ENCODE peak calls at places on chromosomes 1 and 21, in eight cellular contexts. N, C, H, J, M, F, S and K are unnamed samples.

GRCh38 chr21:16320110-16320509 is 590.3 kb downstream of the USP25 start:
- DNase-seq in N (no peak), C (no peak), H (no peak), J (no peak), M (no peak), F (no peak), S (no peak), K (no peak)

GRCh38 chr1:18907914-18908845 is 5.8 kb upstream of the ALDH4A1 start:
- DNase-seq in N (no peak), C (no peak), H (no peak), J (no peak), M (no peak), F (no peak), S (no peak), K (no peak)

GRCh38 chr1:35745124-35745730 is 24.6 kb downstream of the CLSPN start:
- DNase-seq in N (no peak), C (no peak), H (no peak), J (no peak), M (no peak), F (no peak), S (no peak), K (no peak)

GRCh38 chr1:26094677-26095383 is 16.8 kb upstream of the PDIK1L start:
- DNase-seq in N (no peak), C (no peak), H (no peak), J (no peak), M (peak), F (peak), S (peak), K (no peak)

GRCh38 chr1:69258842-69259241 is 308.9 kb upstream of the LRRC7 start:
- DNase-seq in N (no peak), C (no peak), H (no peak), J (no peak), M (no peak), F (no peak), S (no peak), K (no peak)

GRCh38 chr1:239952348-239953307 is 139.1 kb upstream of the FMN2 start:
- DNase-seq in N (no peak), C (no peak), H (no peak), J (no peak), M (no peak), F (no peak), S (peak), K (no peak)

GRCh38 chr1:212610575-212610967 is 2.0 kb downstream of the ATF3 start:
- DNase-seq in N (no peak), C (no peak), H (no peak), J (no peak), M (no peak), F (no peak), S (no peak), K (no peak)

GRCh38 chr1:89532228-89532627 is 7.6 kb downstream of the LRRC8B start:
- DNase-seq in N (no peak), C (no peak), H (no peak), J (no peak), M (no peak), F (no peak), S (no peak), K (no peak)

GRCh38 chr1:170424346-170424745 is 107.6 kb upstream of the GORAB start:
- DNase-seq in N (no peak), C (no peak), H (no peak), J (no peak), M (no peak), F (no peak), S (no peak), K (no peak)

GRCh38 chr21:43667191-43667904 is 8.0 kb downstream of the RRP1B start:
- DNase-seq in N (no peak), C (no peak), H (peak), J (no peak), M (no peak), F (peak), S (no peak), K (no peak)

GRCh38 chr21:35326677-35327076 is 277.6 kb upstream of the RUNX1 start:
- DNase-seq in N (no peak), C (peak), H (no peak), J (no peak), M (no peak), F (peak), S (no peak), K (no peak)

GRCh38 chr1:112718691-112719418 is 3.7 kb upstream of the PPM1J start:
- DNase-seq in N (no peak), C (no peak), H (peak), J (peak), M (peak), F (peak), S (peak), K (no peak)

GRCh38 chr1:235689356-235689755 is 39.8 kb upstream of the GNG4 start:
- DNase-seq in N (no peak), C (no peak), H (no peak), J (no peak), M (no peak), F (no peak), S (no peak), K (no peak)

DNA sequence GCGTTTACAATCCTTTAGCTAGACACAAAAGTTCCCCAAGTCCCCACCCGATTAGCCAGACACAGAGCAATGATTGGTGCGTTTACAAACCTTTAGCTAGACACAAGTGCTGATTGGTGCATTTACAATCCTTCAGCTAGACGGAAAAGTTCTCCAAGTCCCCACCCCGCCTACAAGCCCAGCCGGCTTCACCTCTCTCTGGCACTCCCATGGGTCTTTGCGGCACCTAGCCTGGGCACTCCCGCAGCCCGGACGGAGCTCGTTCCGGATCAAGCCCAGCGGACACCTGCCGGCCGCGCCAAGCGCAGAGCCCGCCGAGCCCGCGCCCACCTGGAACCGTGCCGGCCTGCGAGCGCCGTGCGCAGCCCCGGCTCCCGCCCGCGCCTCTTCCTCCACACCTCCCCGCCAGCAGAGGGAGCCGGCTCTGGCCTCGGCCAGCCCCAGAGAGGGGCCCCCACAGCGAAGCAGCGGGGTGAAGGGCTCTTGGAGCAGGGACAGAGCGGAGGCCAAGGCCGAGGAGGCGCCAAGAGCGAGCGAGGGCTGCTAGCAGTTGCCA is 50.0 kb upstream of the KRTAP19-8 start:
- DNase-seq in N (no peak), C (no peak), H (no peak), J (no peak), M (no peak), F (no peak), S (no peak), K (no peak)
- TF ChIP-seq CTCF in N (no peak), C (no peak), H (no peak), J (no peak), M (no peak), F (no peak), S (no peak), K (no peak)

GRCh38 chr1:204265665-204266064 is 51.9 kb upstream of the GOLT1A start:
- DNase-seq in N (no peak), C (no peak), H (no peak), J (no peak), M (no peak), F (no peak), S (no peak), K (no peak)

GRCh38 chr1:204266504-204267034 is 52.8 kb upstream of the GOLT1A start:
- DNase-seq in N (no peak), C (no peak), H (no peak), J (no peak), M (no peak), F (peak), S (peak), K (no peak)

GRCh38 chr1:204262506-204263239 is 48.9 kb upstream of the GOLT1A start:
- DNase-seq in N (no peak), C (no peak), H (no peak), J (no peak), M (no peak), F (no peak), S (no peak), K (no peak)

GRCh38 chr1:204263240-204263848 is 49.6 kb upstream of the GOLT1A start:
- DNase-seq in N (no peak), C (no peak), H (no peak), J (no peak), M (no peak), F (no peak), S (no peak), K (no peak)

DNA sequence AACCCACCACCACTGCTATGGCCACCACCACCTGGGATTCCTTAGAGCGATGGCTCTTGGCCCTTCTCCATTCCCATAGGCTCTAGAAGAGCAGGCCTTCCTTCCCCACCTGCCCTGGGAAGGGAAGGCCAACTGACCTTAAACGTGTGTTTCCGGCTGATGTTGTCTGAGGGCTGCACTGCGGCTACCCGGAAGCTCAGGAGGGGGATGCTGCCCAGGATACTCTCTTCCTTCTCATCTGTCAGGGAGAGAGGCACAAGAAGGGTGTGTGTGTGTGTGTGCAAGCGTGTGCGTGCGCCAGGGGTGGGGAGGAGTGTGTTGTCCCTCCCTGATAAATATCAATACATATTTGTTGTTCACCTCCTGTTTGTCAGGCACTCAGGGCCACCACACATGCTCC is 51.0 kb upstream of the GOLT1A start:
- DNase-seq in N (no peak), C (no peak), H (no peak), J (no peak), M (no peak), F (no peak), S (no peak), K (no peak)
- H3K4me3 ChIP-seq in N (no peak), C (no peak), H (no peak), J (no peak), M (no peak), F (no peak), S (no peak), K (no peak)

DNA sequence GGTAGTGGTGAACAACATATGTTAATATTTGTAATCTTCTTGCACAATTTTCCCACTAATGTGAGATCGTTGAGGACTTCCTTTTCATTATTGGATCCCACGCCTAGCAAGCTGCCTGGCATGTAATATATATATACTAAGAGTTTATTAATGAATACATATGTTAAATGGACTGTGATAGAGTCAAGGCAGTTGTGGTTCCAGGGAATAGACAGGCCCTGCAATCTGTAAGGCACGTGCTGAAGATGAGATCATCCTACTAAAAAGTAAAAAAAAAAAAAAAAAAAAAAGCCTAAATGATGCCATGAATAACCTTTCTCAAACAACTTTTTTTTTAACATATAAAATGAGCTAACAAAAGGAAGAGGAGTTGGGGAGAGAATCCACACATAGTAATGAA is 28.8 kb downstream of the PLPPR5 start:
- DNase-seq in N (no peak), C (no peak), H (no peak), J (no peak), M (no peak), F (no peak), S (no peak), K (no peak)
- TF ChIP-seq CTCF in N (no peak), C (no peak), H (no peak), J (no peak), M (no peak), F (no peak), S (no peak), K (no peak)

GRCh38 chr1:154913242-154913641 is 23.3 kb downstream of the PMVK start:
- DNase-seq in N (no peak), C (no peak), H (no peak), J (no peak), M (no peak), F (no peak), S (no peak), K (no peak)
- H3K4me3 ChIP-seq in N (no peak), C (no peak), H (no peak), J (no peak), M (no peak), F (no peak), S (no peak), K (no peak)

DNA sequence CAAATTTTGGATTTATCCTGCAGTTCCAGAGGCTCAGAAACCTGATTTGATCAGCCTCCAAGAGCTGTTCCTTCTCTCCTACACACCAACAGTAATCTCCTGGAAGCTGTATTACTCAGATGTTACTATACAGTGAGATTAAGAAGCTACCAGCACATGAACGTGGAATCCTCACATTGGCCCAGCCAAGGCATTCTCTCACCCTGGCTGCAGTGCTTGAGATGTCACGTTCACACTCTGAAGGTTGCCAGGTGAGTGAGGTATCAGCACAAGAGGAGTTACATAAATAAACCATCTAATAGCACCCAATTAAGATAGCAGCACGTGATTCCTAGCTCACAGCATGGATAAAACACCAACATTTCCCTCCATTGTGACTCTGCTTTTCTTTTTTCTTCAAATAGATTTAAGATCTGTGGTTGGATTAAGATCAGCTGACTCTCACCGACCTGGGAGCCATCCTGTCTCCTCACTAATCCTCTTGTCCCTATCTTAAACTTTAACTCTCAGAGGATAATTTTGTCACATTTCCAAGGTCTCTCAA is 182.8 kb downstream of the PLPP3 start:
- DNase-seq in N (no peak), C (no peak), H (no peak), J (no peak), M (no peak), F (no peak), S (no peak), K (no peak)
- TF ChIP-seq CTCF in N (no peak), C (no peak), H (no peak), J (no peak), M (no peak), F (no peak), S (no peak), K (no peak)

GRCh38 chr1:70317087-70317486 is 37.4 kb downstream of the ANKRD13C start:
- DNase-seq in N (no peak), C (no peak), H (no peak), J (no peak), M (no peak), F (no peak), S (no peak), K (no peak)

GRCh38 chr1:70315782-70316181 is 38.7 kb downstream of the ANKRD13C start:
- DNase-seq in N (no peak), C (no peak), H (no peak), J (no peak), M (no peak), F (no peak), S (no peak), K (no peak)

GRCh38 chr1:70324683-70325082 is 29.8 kb downstream of the ANKRD13C start:
- DNase-seq in N (no peak), C (no peak), H (no peak), J (no peak), M (no peak), F (no peak), S (no peak), K (no peak)

GRCh38 chr1:70318191-70318590 is 36.3 kb downstream of the ANKRD13C start:
- DNase-seq in N (no peak), C (no peak), H (no peak), J (no peak), M (no peak), F (no peak), S (no peak), K (no peak)

GRCh38 chr1:70319750-70320149 is 34.8 kb downstream of the ANKRD13C start:
- DNase-seq in N (no peak), C (no peak), H (peak), J (no peak), M (no peak), F (peak), S (no peak), K (peak)
- H3K4me3 ChIP-seq in N (no peak), C (no peak), H (no peak), J (no peak), M (no peak), F (no peak), S (no peak), K (no peak)

DNA sequence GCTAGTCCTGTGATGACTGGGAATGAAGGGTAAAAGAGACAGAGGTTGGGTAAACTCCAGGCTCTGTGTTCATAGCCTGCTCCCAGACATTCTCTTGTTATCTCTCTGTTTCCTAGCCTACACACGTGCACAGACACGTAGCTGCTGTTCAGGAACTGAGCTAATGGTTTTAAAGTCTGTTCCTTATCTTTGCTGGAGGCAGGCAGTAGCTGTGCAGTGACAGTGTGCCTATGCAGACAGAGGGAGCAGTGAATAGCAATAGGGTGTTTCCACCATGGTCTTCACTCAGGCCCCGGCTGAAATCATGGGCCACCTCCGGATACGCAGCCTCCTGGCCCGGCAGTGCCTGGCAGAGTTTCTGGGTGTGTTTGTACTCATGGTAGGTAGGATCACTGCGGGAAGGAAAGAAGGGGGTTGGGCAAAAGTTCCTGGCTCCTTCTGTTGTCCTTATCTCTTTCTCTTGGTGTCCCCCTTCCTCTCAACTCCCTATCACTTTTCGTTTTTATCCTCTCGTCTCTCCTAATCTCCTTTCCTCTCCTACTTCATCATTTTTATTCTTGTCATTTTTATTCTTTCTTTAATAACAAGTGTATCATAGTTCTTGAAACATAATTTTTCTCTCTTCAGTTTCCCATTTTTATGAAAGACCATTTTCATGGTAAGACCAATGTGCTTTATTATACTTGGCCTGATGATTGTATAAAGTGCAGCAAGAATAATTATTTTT is at the start of gene AQP10:
- DNase-seq in N (no peak), C (no peak), H (peak), J (no peak), M (no peak), F (peak), S (no peak), K (no peak)
- TF ChIP-seq CTCF in N (no peak), C (no peak), H (no peak), J (no peak), M (no peak), F (no peak), S (no peak), K (no peak)

GRCh38 chr1:100724281-100724680 is 4.7 kb downstream of the VCAM1 start:
- DNase-seq in N (no peak), C (no peak), H (no peak), J (no peak), M (no peak), F (no peak), S (no peak), K (no peak)
- H3K4me3 ChIP-seq in N (no peak), C (no peak), H (no peak), J (no peak), M (no peak), F (no peak), S (no peak), K (no peak)